ENCODE peak calls at places on chromosome 1, in seven cellular contexts. K is M059J; Y is heart left ventricle; B is naive thymus-derived CD4-positive, alpha-beta T cell; H is CD8-positive, alpha-beta memory T cell; W is HT1080; D is anterior cingulate cortex. I is an unnamed sample.

GRCh38 chr1:45753248-45754037 is 3.0 kb upstream of the IPP start:
- DNase-seq in K (no peak), Y (no peak), B (no peak), H (no peak), W (no peak), D (no peak), I (no peak)

GRCh38 chr1:209746469-209747269 is 9.2 kb upstream of the TRAF3IP3 start:
- DNase-seq in K (no peak), Y (no peak), B (no peak), H (no peak), W (no peak), D (no peak), I (no peak)

GRCh38 chr1:222171005-222171404 is 376.9 kb downstream of the HHIPL2 start:
- DNase-seq in K (peak), Y (no peak), B (no peak), H (no peak), W (peak), D (no peak), I (peak)

GRCh38 chr1:54223441-54224202 is 23.7 kb downstream of the MRPL37 start:
- DNase-seq in K (no peak), Y (no peak), B (no peak), H (no peak), W (no peak), D (no peak), I (no peak)

GRCh38 chr1:59163268-59164092 is 133.4 kb upstream of the FGGY start:
- DNase-seq in K (peak), Y (no peak), B (no peak), H (no peak), W (peak), D (no peak), I (no peak)

GRCh38 chr1:240004086-240004749 is 87.5 kb upstream of the FMN2 start:
- DNase-seq in K (peak), Y (no peak), B (peak), H (no peak), W (no peak), D (no peak), I (no peak)

GRCh38 chr1:15172405-15173259 is 19.1 kb downstream of the TMEM51 start:
- DNase-seq in K (no peak), Y (no peak), B (no peak), H (no peak), W (no peak), D (no peak), I (no peak)

GRCh38 chr1:232669981-232670763 is 40.2 kb upstream of the SIPA1L2 start:
- DNase-seq in K (peak), Y (no peak), B (no peak), H (no peak), W (peak), D (no peak), I (no peak)

GRCh38 chr1:227449051-227449450 is 114.3 kb upstream of the ZNF678 start:
- DNase-seq in K (peak), Y (no peak), B (peak), H (no peak), W (peak), D (no peak), I (peak)

GRCh38 chr1:206521002-206521585 is 13.8 kb downstream of the RASSF5 start:
- DNase-seq in K (no peak), Y (no peak), B (no peak), H (no peak), W (no peak), D (no peak), I (no peak)

GRCh38 chr1:44723064-44723463 is 7.9 kb downstream of the RNU5D-1 start:
- DNase-seq in K (no peak), Y (no peak), B (peak), H (no peak), W (no peak), D (no peak), I (no peak)

I was measured in B cell.